ENCODE peak calls at places on chromosomes 4 and X, in eight cellular contexts. P, I, E, M, A, B, K and H are unnamed samples.

GRCh38 chr4:152997771-152998487 is 61.8 kb downstream of the FHDC1 start:
- DNase-seq in K (no peak), E (peak), P (no peak), M (no peak), A (no peak), B (no peak), I (no peak), H (no peak)

GRCh38 chr4:82431026-82431745 is 796 bp downstream of the ENOPH1 start:
- DNase-seq in I (no peak), E (peak), M (peak), P (peak), B (peak), K (no peak), A (peak), H (no peak)

GRCh38 chrX:21996872-21997271 is 35.3 kb upstream of the PHEX start:
- DNase-seq in P (no peak), I (no peak), M (no peak), B (no peak), K (no peak), A (no peak), E (peak), H (no peak)

GRCh38 chr4:172707622-172708021 is 461.0 kb upstream of the GALNT7 start:
- DNase-seq in A (no peak), K (no peak), I (no peak), E (no peak), P (no peak), M (no peak), B (no peak), H (no peak)

GRCh38 chr4:106583567-106583966 is 215.0 kb upstream of the GIMD1 start:
- DNase-seq in I (no peak), K (no peak), B (no peak), A (no peak), E (peak), M (no peak), P (no peak), H (no peak)

GRCh38 chr4:10198365-10198764 is 81.8 kb upstream of the WDR1 start:
- DNase-seq in M (no peak), I (no peak), K (no peak), A (no peak), E (no peak), P (no peak), B (no peak), H (no peak)

GRCh38 chrX:10971759-10972158 is 139.4 kb upstream of the HCCS start:
- DNase-seq in A (no peak), K (no peak), B (no peak), I (no peak), E (no peak), M (no peak), P (no peak), H (no peak)

GRCh38 chr4:18041114-18041513 is 19.6 kb upstream of the LCORL start:
- DNase-seq in E (no peak), M (no peak), K (no peak), P (no peak), I (no peak), A (no peak), B (no peak), H (no peak)

GRCh38 chr4:105225500-105225899 is 78.8 kb downstream of the TET2 start:
- DNase-seq in M (no peak), B (no peak), P (no peak), A (no peak), I (no peak), E (no peak), K (no peak), H (no peak)

GRCh38 chrX:122133478-122133877 is 1050.6 kb upstream of the GRIA3 start:
- DNase-seq in I (no peak), P (no peak), M (no peak), E (no peak), K (no peak), A (no peak), B (no peak), H (no peak)

GRCh38 chr4:138439143-138439581 is 197.0 kb upstream of the SLC7A11 start:
- DNase-seq in I (no peak), K (no peak), B (no peak), M (no peak), A (no peak), P (no peak), E (no peak), H (no peak)

GRCh38 chrX:119093991-119094741 is 21.4 kb downstream of the CT47C1 start:
- DNase-seq in P (no peak), M (no peak), K (no peak), A (no peak), E (peak), I (no peak), B (no peak), H (no peak)

GRCh38 chr4:81084029-81084428 is 53.5 kb downstream of the BMP3 start:
- DNase-seq in B (no peak), M (no peak), E (peak), I (no peak), K (no peak), A (no peak), P (no peak), H (no peak)

GRCh38 chr4:17336524-17336941 is 175.4 kb downstream of the QDPR start:
- DNase-seq in P (no peak), M (no peak), I (peak), B (no peak), K (no peak), E (peak), A (no peak), H (no peak)

GRCh38 chr4:64584981-64585557 is 175.8 kb upstream of the TECRL start:
- DNase-seq in P (no peak), E (peak), A (no peak), K (peak), B (no peak), M (no peak), I (no peak), H (no peak)

GRCh38 chr4:69025191-69025998 is 70.9 kb upstream of the UGT2B7 start:
- DNase-seq in A (peak), B (peak), E (peak), I (no peak), K (no peak), M (no peak), P (no peak), H (peak)

GRCh38 chr4:140463182-140463581 is 34.9 kb downstream of the MGAT4D start:
- DNase-seq in M (no peak), B (no peak), P (no peak), A (no peak), I (no peak), K (no peak), E (no peak), H (no peak)

GRCh38 chrX:15790766-15791380 is 589 bp downstream of the ZRSR2 start:
- DNase-seq in I (no peak), K (no peak), M (no peak), B (no peak), A (no peak), E (no peak), P (no peak), H (no peak)

GRCh38 chr4:89664521-89664920 is 172.4 kb downstream of the SNCA start:
- DNase-seq in M (no peak), B (no peak), I (no peak), E (peak), A (no peak), K (no peak), P (no peak), H (no peak)

GRCh38 chr4:13888112-13888511 is 260.6 kb upstream of the BOD1L1 start:
- DNase-seq in B (no peak), I (no peak), A (no peak), M (no peak), K (no peak), E (peak), P (no peak), H (no peak)

GRCh38 chr4:139651282-139652194 is 14.1 kb upstream of the MGST2 start:
- DNase-seq in E (peak), A (peak), B (peak), M (peak), I (peak), K (peak), P (peak), H (peak)

GRCh38 chr4:139461022-139461421 is 7.1 kb downstream of the RAB33B start:
- DNase-seq in I (no peak), P (no peak), A (no peak), K (no peak), B (no peak), E (no peak), M (no peak), H (no peak)

GRCh38 chr4:153518637-153519384 is 52.7 kb downstream of the TMEM131L start:
- DNase-seq in P (no peak), B (peak), I (no peak), A (no peak), E (no peak), M (no peak), K (no peak), H (no peak)

GRCh38 chr4:54588404-54588803 is 69.4 kb upstream of the KIT start:
- DNase-seq in P (no peak), E (peak), A (no peak), B (no peak), M (no peak), K (no peak), I (no peak), H (no peak)

GRCh38 chr4:51930557-51930956 is 87.6 kb downstream of the DCUN1D4 start:
- DNase-seq in B (no peak), K (no peak), I (no peak), P (no peak), E (no peak), M (no peak), A (no peak), H (no peak)

GRCh38 chr4:149795256-149795655 is 20.4 kb downstream of the IQCM start:
- DNase-seq in E (no peak), K (no peak), I (no peak), A (no peak), B (no peak), P (peak), M (no peak), H (no peak)

GRCh38 chr4:100269446-100269845 is 79.2 kb upstream of the DDIT4L start:
- DNase-seq in M (no peak), I (no peak), P (no peak), K (no peak), A (no peak), B (no peak), E (no peak), H (no peak)

GRCh38 chrX:46575586-46575985 is 2.0 kb downstream of the CHST7 start:
- DNase-seq in M (no peak), A (no peak), B (no peak), P (no peak), E (peak), K (no peak), I (no peak), H (no peak)

GRCh38 chr4:2788101-2788500 is 4.8 kb upstream of the SH3BP2 start:
- DNase-seq in A (no peak), M (peak), E (no peak), I (no peak), P (no peak), B (no peak), K (no peak), H (no peak)

GRCh38 chr4:89939464-89939863 is 44.8 kb downstream of the MMRN1 start:
- DNase-seq in K (no peak), A (no peak), E (no peak), P (no peak), B (no peak), I (no peak), M (no peak), H (no peak)

GRCh38 chr4:128553665-128554515 is 255.6 kb upstream of the JADE1 start:
- DNase-seq in A (no peak), B (no peak), K (no peak), P (no peak), E (no peak), M (no peak), I (no peak), H (no peak)

GRCh38 chrX:101260435-101260834 is 30.7 kb downstream of the TAF7L start:
- DNase-seq in I (no peak), A (no peak), M (no peak), K (no peak), E (peak), B (no peak), P (no peak), H (no peak)

GRCh38 chr4:98484031-98484430 is 174.4 kb downstream of the TSPAN5 start:
- DNase-seq in A (no peak), E (peak), M (no peak), I (no peak), K (no peak), P (no peak), B (no peak), H (no peak)

GRCh38 chr4:2362286-2363055 is 56.0 kb downstream of the ZFYVE28 start:
- DNase-seq in I (no peak), K (no peak), B (no peak), A (no peak), M (no peak), P (peak), E (no peak), H (no peak)

GRCh38 chr4:10180927-10181744 is 64.5 kb upstream of the WDR1 start:
- DNase-seq in I (no peak), K (no peak), B (no peak), A (no peak), P (no peak), E (no peak), M (no peak), H (no peak)

GRCh38 chrX:103918584-103919335 is 43.7 kb upstream of the TMSB15B start:
- DNase-seq in B (peak), E (peak), I (peak), A (peak), M (peak), P (peak), K (peak), H (peak)

GRCh38 chr4:41880840-41881831 is 54.1 kb upstream of the TMEM33 start:
- DNase-seq in I (no peak), K (no peak), E (no peak), M (no peak), A (no peak), P (no peak), B (no peak), H (no peak)

GRCh38 chr4:83716874-83717273 is 181.0 kb downstream of the GPAT3 start:
- DNase-seq in B (no peak), A (no peak), M (no peak), I (no peak), K (no peak), E (peak), P (no peak), H (no peak)

GRCh38 chr4:175034986-175035705 is 117.0 kb downstream of the ADAM29 start:
- DNase-seq in M (no peak), K (no peak), I (no peak), E (no peak), B (no peak), P (no peak), A (no peak), H (no peak)

GRCh38 chr4:122914938-122915337 is 7.5 kb downstream of the NUDT6 start:
- DNase-seq in E (peak), M (no peak), P (no peak), A (no peak), I (no peak), B (no peak), K (no peak), H (no peak)

DNA sequence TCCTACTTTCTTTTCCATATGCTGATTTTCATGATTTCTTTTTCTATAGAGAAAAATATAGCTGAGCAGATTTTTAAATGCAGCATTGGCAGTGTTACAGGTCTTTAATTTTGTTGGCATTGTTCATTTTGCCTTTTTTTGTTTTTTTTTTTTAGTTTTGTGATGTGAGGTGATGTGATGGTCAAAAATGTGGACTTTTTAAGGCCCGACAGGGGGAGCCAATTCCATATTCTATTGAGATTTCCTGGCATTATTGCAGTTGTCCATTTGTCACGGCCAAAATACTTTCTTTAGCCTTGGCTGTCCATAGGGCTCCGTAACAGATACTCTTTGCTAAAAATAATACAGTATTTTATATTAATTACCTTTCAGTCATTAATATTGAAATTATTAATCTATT is 47.8 kb downstream of the SLIT2 start:
- DNase-seq in M (no peak), K (no peak), A (no peak), B (no peak), E (peak), P (no peak), I (no peak), H (no peak)
- TF ChIP-seq CTCF in M (no peak), K (peak), A (peak), B (no peak), E (peak), P (peak), I (no peak), H (peak)

DNA sequence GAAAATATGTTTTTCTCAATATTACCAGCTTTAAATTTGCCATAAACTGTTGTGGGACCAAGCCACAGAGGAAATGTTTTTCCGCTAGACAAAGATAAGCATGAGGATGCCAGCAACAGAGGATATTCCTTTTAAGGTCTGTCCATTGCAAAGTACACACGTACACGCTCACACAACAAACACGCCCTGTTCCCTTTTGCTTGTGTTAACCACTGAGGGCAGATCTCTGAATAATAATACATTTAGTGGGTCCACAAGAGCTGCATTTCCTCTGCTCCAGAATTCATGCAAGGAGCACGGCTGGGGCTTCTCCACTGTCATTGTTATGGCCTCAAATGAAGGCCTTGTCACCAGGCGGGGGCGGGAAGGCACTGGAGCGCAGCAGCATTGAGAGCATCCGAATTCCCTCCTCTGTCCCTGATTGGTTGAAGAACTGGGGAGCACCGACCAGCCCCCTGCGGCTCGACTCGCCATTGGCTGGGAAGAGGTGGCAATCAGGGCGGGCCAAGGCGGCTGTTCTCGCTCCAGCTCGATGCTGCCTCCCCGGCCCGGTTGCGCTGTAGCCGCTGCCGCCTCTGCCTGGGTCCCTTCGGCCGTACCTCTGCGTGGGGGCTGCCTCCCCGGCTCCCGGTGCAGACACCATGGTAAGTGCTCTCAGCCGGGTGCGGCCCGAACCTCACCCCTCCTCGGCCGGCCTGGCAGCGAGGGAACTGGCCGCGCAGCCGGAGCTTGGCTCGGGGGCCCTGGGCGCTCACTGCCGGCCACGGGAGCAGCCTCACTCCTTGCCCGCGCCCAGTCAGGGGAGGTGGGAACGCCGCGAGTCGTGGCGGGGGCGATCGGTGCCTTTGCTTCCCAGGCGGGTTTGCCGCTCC is at the start of gene GUCY1B1:
- DNase-seq in P (peak), E (peak), A (peak), M (peak), K (peak), B (peak), I (peak), H (peak)
- TF ChIP-seq CTCF in P (peak), E (peak), A (peak), M (no peak), K (peak), B (no peak), I (peak), H (peak)

GRCh38 chr4:170990989-170991589 is 822.1 kb upstream of the GALNTL6 start:
- DNase-seq in I (no peak), M (no peak), P (no peak), K (no peak), A (peak), B (peak), E (peak), H (peak)
- TF ChIP-seq CTCF in I (no peak), M (no peak), P (peak), K (peak), A (peak), B (no peak), E (peak), H (peak)

GRCh38 chr4:6641971-6642320 is 1.5 kb downstream of the MRFAP1 start:
- DNase-seq in E (no peak), B (no peak), I (no peak), P (no peak), A (no peak), M (peak), K (no peak), H (no peak)
- TF ChIP-seq CTCF in E (no peak), B (no peak), I (no peak), P (no peak), A (no peak), M (no peak), K (no peak), H (no peak)

DNA sequence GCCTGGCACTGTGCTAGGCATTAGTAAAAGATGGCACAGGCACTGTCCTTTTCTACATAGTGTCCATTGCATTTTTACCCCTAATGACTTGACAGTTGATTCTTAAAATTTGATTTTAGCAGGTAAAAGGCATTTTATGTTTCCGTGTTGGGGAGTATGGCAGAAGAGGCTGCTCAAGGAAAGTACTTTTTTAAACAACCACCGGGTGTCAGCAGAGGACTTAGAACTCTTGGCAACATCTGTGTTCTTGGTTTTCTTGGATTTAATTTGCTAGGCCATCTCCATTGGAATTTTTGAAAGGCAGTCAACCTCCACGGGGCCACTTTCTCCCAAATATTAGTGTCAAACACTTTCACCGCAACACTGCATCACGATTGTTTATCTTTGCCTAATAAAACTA is 102.9 kb downstream of the TSPAN7 start:
- DNase-seq in E (peak), P (no peak), B (no peak), M (no peak), K (peak), I (no peak), A (no peak), H (peak)
- TF ChIP-seq CTCF in E (peak), P (peak), B (peak), M (no peak), K (peak), I (no peak), A (peak), H (peak)

DNA sequence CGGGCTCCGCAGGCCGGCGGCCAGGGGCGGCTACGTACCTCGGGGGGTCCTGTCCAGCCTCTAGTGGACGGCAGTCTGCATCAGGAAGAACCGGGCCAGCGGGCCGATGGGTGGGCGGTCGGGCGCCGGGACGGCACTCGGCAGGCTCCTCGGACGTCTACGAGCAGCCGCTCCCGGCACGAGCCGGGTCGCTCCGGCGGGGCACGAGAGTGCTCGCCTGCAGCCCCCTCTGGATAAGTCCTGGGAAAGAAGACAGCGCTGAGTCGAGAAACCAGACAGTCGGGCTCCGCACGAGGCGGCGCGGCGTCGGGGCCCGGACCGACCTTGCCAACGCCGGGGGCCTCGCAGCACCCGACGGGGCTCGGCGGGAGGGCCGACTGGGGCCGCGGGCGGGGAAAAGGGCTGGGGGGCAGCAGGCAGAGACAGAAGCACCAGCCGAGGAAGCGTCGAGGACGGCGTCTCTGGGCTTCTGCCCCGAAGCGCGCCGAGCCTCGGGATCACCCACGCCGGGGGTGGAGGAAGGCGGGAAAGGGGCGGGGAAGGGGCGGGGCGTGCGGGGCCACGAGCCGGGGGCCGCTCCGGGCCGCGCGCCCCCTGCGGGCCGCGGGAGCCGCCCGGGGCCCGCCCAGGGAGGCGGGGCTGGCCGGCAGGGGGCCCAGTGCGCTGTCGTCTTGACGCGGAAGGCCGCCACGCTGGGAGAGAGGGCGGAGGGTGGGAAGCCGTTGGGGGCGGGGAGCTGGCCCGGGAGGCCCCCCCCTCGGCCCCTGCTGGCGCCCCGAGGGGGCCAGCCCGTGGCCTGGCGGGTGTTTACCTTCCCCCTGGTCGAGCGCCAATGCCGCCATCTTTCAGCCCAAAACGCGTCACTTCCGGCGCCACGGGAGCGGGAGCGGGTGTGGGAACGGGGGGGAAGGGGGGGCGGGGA is 1.9 kb downstream of the KLHL15 start:
- DNase-seq in A (peak), E (peak), M (peak), B (peak), K (peak), P (peak), I (peak), H (peak)
- TF ChIP-seq CTCF in A (peak), E (no peak), M (no peak), B (no peak), K (no peak), P (peak), I (no peak), H (peak)